ENCODE peak calls at places on chromosomes 11 and 22, in four cellular contexts. One of them, this sample, is unnamed.

GRCh38 chr11:117649656-117650055 is 147.4 kb downstream of the DSCAML1 start:
- DNase-seq in activated T-helper 1 cell treated with anti-CD3 and anti-CD28 coated beads, Interleukin-12 subunit alpha, Interleukin-12 subunit beta, Interleukin-2, Interleukin-4 antibody, amounts not matched to agents 30 ng/mL and 10 ng/mL and 1 ng/mL, durations not matched to agents 14 hours and 24 hours and 36 hours: no peak
- DNase-seq in germinal center: no peak
- DNase-seq in activated naive CD4-positive, alpha-beta T cell treated with anti-CD3 and anti-CD28 coated beads, Interleukin-2, amount 50 U/mL, for 16 hours: no peak
- DNase-seq in this sample: no peak

GRCh38 chr22:39665661-39666431 is 95.3 kb downstream of the CACNA1I start:
- DNase-seq in germinal center: no peak
- DNase-seq in activated T-helper 1 cell treated with anti-CD3 and anti-CD28 coated beads, Interleukin-12 subunit alpha, Interleukin-12 subunit beta, Interleukin-2, Interleukin-4 antibody, amounts not matched to agents 30 ng/mL and 10 ng/mL and 1 ng/mL, durations not matched to agents 14 hours and 24 hours and 36 hours: no peak
- DNase-seq in activated naive CD4-positive, alpha-beta T cell treated with anti-CD3 and anti-CD28 coated beads, Interleukin-2, amount 50 U/mL, for 16 hours: no peak
- DNase-seq in this sample: no peak

GRCh38 chr22:50526849-50527801 is 1.7 kb upstream of the SCO2 start:
- DNase-seq in activated T-helper 1 cell treated with anti-CD3 and anti-CD28 coated beads, Interleukin-12 subunit alpha, Interleukin-12 subunit beta, Interleukin-2, Interleukin-4 antibody, amounts not matched to agents 30 ng/mL and 10 ng/mL and 1 ng/mL, durations not matched to agents 14 hours and 24 hours and 36 hours: no peak
- DNase-seq in germinal center: no peak
- DNase-seq in activated naive CD4-positive, alpha-beta T cell treated with anti-CD3 and anti-CD28 coated beads, Interleukin-2, amount 50 U/mL, for 16 hours: peak
- DNase-seq in this sample: no peak

GRCh38 chr11:129324533-129325175 is 51.0 kb upstream of the BARX2 start:
- DNase-seq in activated naive CD4-positive, alpha-beta T cell treated with anti-CD3 and anti-CD28 coated beads, Interleukin-2, amount 50 U/mL, for 16 hours: no peak
- DNase-seq in germinal center: no peak
- DNase-seq in activated T-helper 1 cell treated with anti-CD3 and anti-CD28 coated beads, Interleukin-12 subunit alpha, Interleukin-12 subunit beta, Interleukin-2, Interleukin-4 antibody, amounts not matched to agents 30 ng/mL and 10 ng/mL and 1 ng/mL, durations not matched to agents 14 hours and 24 hours and 36 hours: no peak
- DNase-seq in this sample: no peak

GRCh38 chr11:118658372-118659313 is 20.8 kb downstream of the TREH start:
- DNase-seq in activated naive CD4-positive, alpha-beta T cell treated with anti-CD3 and anti-CD28 coated beads, Interleukin-2, amount 50 U/mL, for 16 hours: no peak
- DNase-seq in activated T-helper 1 cell treated with anti-CD3 and anti-CD28 coated beads, Interleukin-12 subunit alpha, Interleukin-12 subunit beta, Interleukin-2, Interleukin-4 antibody, amounts not matched to agents 30 ng/mL and 10 ng/mL and 1 ng/mL, durations not matched to agents 14 hours and 24 hours and 36 hours: no peak
- DNase-seq in germinal center: no peak
- DNase-seq in this sample: no peak

GRCh38 chr11:1569251-1569780 is 2.8 kb downstream of the DUSP8 start:
- DNase-seq in activated T-helper 1 cell treated with anti-CD3 and anti-CD28 coated beads, Interleukin-12 subunit alpha, Interleukin-12 subunit beta, Interleukin-2, Interleukin-4 antibody, amounts not matched to agents 30 ng/mL and 10 ng/mL and 1 ng/mL, durations not matched to agents 14 hours and 24 hours and 36 hours: no peak
- DNase-seq in germinal center: no peak
- DNase-seq in activated naive CD4-positive, alpha-beta T cell treated with anti-CD3 and anti-CD28 coated beads, Interleukin-2, amount 50 U/mL, for 16 hours: no peak
- DNase-seq in this sample: no peak

GRCh38 chr11:74321487-74322188 is 10.2 kb upstream of the P4HA3 start:
- DNase-seq in germinal center: peak
- DNase-seq in activated T-helper 1 cell treated with anti-CD3 and anti-CD28 coated beads, Interleukin-12 subunit alpha, Interleukin-12 subunit beta, Interleukin-2, Interleukin-4 antibody, amounts not matched to agents 30 ng/mL and 10 ng/mL and 1 ng/mL, durations not matched to agents 14 hours and 24 hours and 36 hours: no peak
- DNase-seq in activated naive CD4-positive, alpha-beta T cell treated with anti-CD3 and anti-CD28 coated beads, Interleukin-2, amount 50 U/mL, for 16 hours: peak
- DNase-seq in this sample: no peak

GRCh38 chr11:15468471-15468870 is 353.7 kb downstream of the INSC start:
- DNase-seq in activated naive CD4-positive, alpha-beta T cell treated with anti-CD3 and anti-CD28 coated beads, Interleukin-2, amount 50 U/mL, for 16 hours: no peak
- DNase-seq in germinal center: no peak
- DNase-seq in activated T-helper 1 cell treated with anti-CD3 and anti-CD28 coated beads, Interleukin-12 subunit alpha, Interleukin-12 subunit beta, Interleukin-2, Interleukin-4 antibody, amounts not matched to agents 30 ng/mL and 10 ng/mL and 1 ng/mL, durations not matched to agents 14 hours and 24 hours and 36 hours: no peak
- DNase-seq in this sample: no peak

GRCh38 chr11:70090989-70091388 is 12.9 kb downstream of the ANO1 start:
- DNase-seq in germinal center: no peak
- DNase-seq in activated naive CD4-positive, alpha-beta T cell treated with anti-CD3 and anti-CD28 coated beads, Interleukin-2, amount 50 U/mL, for 16 hours: no peak
- DNase-seq in activated T-helper 1 cell treated with anti-CD3 and anti-CD28 coated beads, Interleukin-12 subunit alpha, Interleukin-12 subunit beta, Interleukin-2, Interleukin-4 antibody, amounts not matched to agents 30 ng/mL and 10 ng/mL and 1 ng/mL, durations not matched to agents 14 hours and 24 hours and 36 hours: no peak
- DNase-seq in this sample: no peak

GRCh38 chr11:115391598-115391997 is 112.6 kb downstream of the CADM1 start:
- DNase-seq in germinal center: no peak
- DNase-seq in activated T-helper 1 cell treated with anti-CD3 and anti-CD28 coated beads, Interleukin-12 subunit alpha, Interleukin-12 subunit beta, Interleukin-2, Interleukin-4 antibody, amounts not matched to agents 30 ng/mL and 10 ng/mL and 1 ng/mL, durations not matched to agents 14 hours and 24 hours and 36 hours: no peak
- DNase-seq in activated naive CD4-positive, alpha-beta T cell treated with anti-CD3 and anti-CD28 coated beads, Interleukin-2, amount 50 U/mL, for 16 hours: no peak
- DNase-seq in this sample: no peak

GRCh38 chr22:22138915-22139314 is 105.7 kb upstream of the VPREB1 start:
- DNase-seq in germinal center: no peak
- DNase-seq in activated T-helper 1 cell treated with anti-CD3 and anti-CD28 coated beads, Interleukin-12 subunit alpha, Interleukin-12 subunit beta, Interleukin-2, Interleukin-4 antibody, amounts not matched to agents 30 ng/mL and 10 ng/mL and 1 ng/mL, durations not matched to agents 14 hours and 24 hours and 36 hours: no peak
- DNase-seq in activated naive CD4-positive, alpha-beta T cell treated with anti-CD3 and anti-CD28 coated beads, Interleukin-2, amount 50 U/mL, for 16 hours: no peak
- DNase-seq in this sample: no peak

GRCh38 chr11:116986521-116987105 is 111.6 kb downstream of the SIK3 start:
- DNase-seq in germinal center: no peak
- DNase-seq in activated T-helper 1 cell treated with anti-CD3 and anti-CD28 coated beads, Interleukin-12 subunit alpha, Interleukin-12 subunit beta, Interleukin-2, Interleukin-4 antibody, amounts not matched to agents 30 ng/mL and 10 ng/mL and 1 ng/mL, durations not matched to agents 14 hours and 24 hours and 36 hours: no peak
- DNase-seq in activated naive CD4-positive, alpha-beta T cell treated with anti-CD3 and anti-CD28 coated beads, Interleukin-2, amount 50 U/mL, for 16 hours: no peak
- DNase-seq in this sample: no peak

GRCh38 chr11:67022341-67022933 is 497 bp upstream of the SYT12 start:
- DNase-seq in activated naive CD4-positive, alpha-beta T cell treated with anti-CD3 and anti-CD28 coated beads, Interleukin-2, amount 50 U/mL, for 16 hours: no peak
- DNase-seq in germinal center: no peak
- DNase-seq in activated T-helper 1 cell treated with anti-CD3 and anti-CD28 coated beads, Interleukin-12 subunit alpha, Interleukin-12 subunit beta, Interleukin-2, Interleukin-4 antibody, amounts not matched to agents 30 ng/mL and 10 ng/mL and 1 ng/mL, durations not matched to agents 14 hours and 24 hours and 36 hours: no peak
- DNase-seq in this sample: peak

GRCh38 chr11:33704240-33705002 is 3.8 kb upstream of the C11orf91 start:
- DNase-seq in activated T-helper 1 cell treated with anti-CD3 and anti-CD28 coated beads, Interleukin-12 subunit alpha, Interleukin-12 subunit beta, Interleukin-2, Interleukin-4 antibody, amounts not matched to agents 30 ng/mL and 10 ng/mL and 1 ng/mL, durations not matched to agents 14 hours and 24 hours and 36 hours: no peak
- DNase-seq in germinal center: no peak
- DNase-seq in activated naive CD4-positive, alpha-beta T cell treated with anti-CD3 and anti-CD28 coated beads, Interleukin-2, amount 50 U/mL, for 16 hours: no peak
- DNase-seq in this sample: peak